ENCODE peak calls at places on chromosome X, in five cellular contexts. W, A, C, T and E are unnamed samples.

GRCh38 chrX:122641136-122641535 is 542.9 kb upstream of the GRIA3 start:
- DNase-seq in W (no peak), A (no peak), C (no peak), T (no peak), E (no peak)

GRCh38 chrX:113929004-113929403 is 654.9 kb upstream of the HTR2C start:
- DNase-seq in W (peak; percentile 89), A (peak; percentile 10), C (peak; percentile 54), T (peak; percentile 92), E (peak; percentile 45)

GRCh38 chrX:46635186-46635585 is 61.6 kb downstream of the CHST7 start:
- DNase-seq in W (no peak), A (no peak), C (no peak), T (no peak), E (no peak)

GRCh38 chrX:116317409-116317808 is 119.0 kb upstream of the SLC6A14 start:
- DNase-seq in W (no peak), A (no peak), C (peak; percentile 56), T (peak; percentile 14), E (no peak)

GRCh38 chrX:152821145-152821765 is 9.3 kb downstream of the CETN2 start:
- DNase-seq in W (peak; percentile 50), A (peak; percentile 32), C (peak; percentile 28), T (peak; percentile 54), E (no peak)

GRCh38 chrX:103614999-103615398 is 7.2 kb downstream of the TCEAL3 start:
- DNase-seq in W (no peak), A (no peak), C (no peak), T (no peak), E (no peak)

GRCh38 chrX:73577368-73577767 is 14.4 kb downstream of the CHIC1 start:
- DNase-seq in W (no peak), A (peak; percentile 75), C (peak; percentile 79), T (peak; percentile 39), E (peak; percentile 21)

GRCh38 chrX:12614266-12614665 is 176.9 kb upstream of the PRPS2 start:
- DNase-seq in W (no peak), A (no peak), C (no peak), T (no peak), E (no peak)

GRCh38 chrX:150966742-150967141 is 16.4 kb upstream of the HMGB3 start:
- DNase-seq in W (no peak), A (no peak), C (no peak), T (no peak), E (no peak)

GRCh38 chrX:48897621-48898306 is at the start of the genes PQBP1 and TIMM17B:
- DNase-seq in W (peak; percentile 94), A (peak; percentile 96), C (peak; percentile 97), T (peak; percentile 98), E (peak; percentile 90)
- H2BK120ac ChIP-seq in W (no peak within 1 kb of the TSS), A (peak within 1 kb of the TSS; percentile 85), C (peak within 1 kb of the TSS; percentile 42), T (no peak within 1 kb of the TSS), E (no peak within 1 kb of the TSS)

DNA sequence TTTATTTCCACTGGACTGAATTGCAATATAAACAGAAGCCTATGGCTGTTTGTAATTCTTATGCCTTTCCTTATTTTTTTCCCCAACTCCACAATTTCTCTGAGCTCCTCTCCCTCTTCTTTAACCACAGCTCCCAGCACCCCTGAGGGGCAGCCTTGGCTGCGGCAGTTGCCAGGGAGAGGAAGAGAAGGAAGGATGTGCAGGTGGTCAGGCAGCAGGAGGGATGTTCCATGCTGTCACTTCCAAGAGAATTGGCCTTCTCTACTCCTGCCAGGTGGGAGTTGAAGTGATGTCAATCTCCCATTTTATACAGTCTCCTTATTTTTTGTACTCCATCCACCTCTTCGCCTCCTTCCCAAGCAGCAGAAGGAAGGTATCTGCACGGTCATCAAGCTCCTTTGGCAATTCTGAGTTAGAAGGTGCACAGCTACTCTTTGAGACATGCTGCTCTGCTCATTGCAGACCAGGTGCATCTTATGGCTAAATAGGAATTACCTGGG is 343.3 kb upstream of the RPS6KA3 start:
- DNase-seq in W (no peak), A (no peak), C (no peak), T (no peak), E (no peak)
- H2BK120ac ChIP-seq in W (no peak overlapping the region), A (no peak overlapping the region), C (no peak overlapping the region), T (no peak overlapping the region), E (no peak overlapping the region)

GRCh38 chrX:72276478-72276953 is 532 bp downstream of the RPS4X start:
- DNase-seq in W (no peak), A (no peak), C (no peak), T (no peak), E (no peak)
- H2BK120ac ChIP-seq in W (no peak overlapping the region), A (no peak overlapping the region), C (peak overlapping the region; percentile 49), T (no peak overlapping the region), E (no peak overlapping the region)

GRCh38 chrX:56817179-56817578 is 88.1 kb downstream of the NBDY start:
- DNase-seq in W (no peak), A (no peak), C (no peak), T (no peak), E (no peak)

GRCh38 chrX:56813318-56813837 is 84.3 kb downstream of the NBDY start:
- DNase-seq in W (peak; percentile 14), A (peak; percentile 31), C (peak; percentile 76), T (peak; percentile 78), E (no peak)

GRCh38 chrX:56811599-56811998 is 82.6 kb downstream of the NBDY start:
- DNase-seq in W (no peak), A (no peak), C (no peak), T (no peak), E (no peak)

DNA sequence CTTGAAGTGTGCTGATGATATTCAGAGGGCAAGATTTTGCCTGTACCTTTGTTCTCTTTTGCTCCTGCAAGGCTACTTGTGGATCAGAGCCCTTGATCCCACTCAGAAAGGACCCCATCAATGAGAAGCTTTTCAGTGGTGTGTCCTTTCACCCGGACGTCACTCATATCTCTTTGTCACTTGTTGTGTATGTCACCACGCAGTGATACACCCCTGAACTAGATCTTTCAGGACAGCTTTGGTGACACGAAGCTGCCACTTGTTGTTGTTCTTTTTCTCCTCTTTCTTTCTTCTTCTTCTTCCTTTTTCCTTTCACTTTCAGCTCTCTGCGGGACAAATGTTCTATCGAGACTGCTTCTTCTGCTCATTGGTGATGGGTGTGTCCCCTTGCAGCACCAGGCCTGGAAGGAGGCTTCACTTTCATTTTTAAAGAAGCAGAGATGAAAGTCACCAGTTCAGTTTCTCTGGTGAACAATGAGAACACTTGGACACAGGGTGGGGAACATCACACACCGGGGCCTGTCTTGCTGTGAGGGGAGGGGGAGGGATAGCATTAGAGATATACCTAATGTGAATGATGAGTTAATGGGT is 83.6 kb downstream of the NBDY start:
- DNase-seq in W (no peak), A (no peak), C (peak; percentile 39), T (no peak), E (no peak)
- H2BK120ac ChIP-seq in W (no peak overlapping the region), A (no peak overlapping the region), C (no peak overlapping the region), T (no peak overlapping the region), E (no peak overlapping the region)

DNA sequence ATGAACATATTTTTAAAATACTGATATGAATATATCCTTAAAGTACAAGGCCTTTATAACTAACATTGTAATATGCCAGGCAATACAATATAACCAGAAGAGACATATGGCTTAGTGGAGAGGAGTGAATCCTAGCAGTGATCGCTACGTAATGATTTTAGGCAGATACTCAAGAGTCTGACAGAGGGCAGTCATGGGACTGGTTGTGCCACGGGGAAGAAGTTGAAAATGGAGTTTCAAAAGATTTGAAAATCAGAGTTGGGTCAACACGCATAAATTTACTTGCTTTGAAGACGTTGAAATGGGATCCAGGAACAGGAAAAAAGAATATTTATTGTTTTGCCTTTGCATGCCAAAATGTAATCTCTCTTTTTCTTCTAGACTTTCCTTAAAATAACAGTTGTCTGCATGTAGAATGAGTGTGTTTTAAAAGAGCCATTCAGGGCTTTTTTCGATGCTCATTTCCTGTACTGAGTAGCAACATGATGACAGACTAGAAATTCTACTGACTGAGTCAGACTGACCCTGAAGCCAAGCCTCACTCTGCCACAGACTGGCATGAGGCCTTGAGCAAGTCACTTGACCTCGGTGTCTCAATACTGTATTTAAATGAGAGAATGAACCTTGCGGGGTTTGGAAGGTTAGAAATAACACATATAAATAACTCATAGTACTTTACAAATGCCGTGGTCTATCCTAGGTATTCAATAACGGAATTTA is 8.1 kb upstream of the SMS start:
- DNase-seq in W (no peak), A (peak; percentile 97), C (peak; percentile 93), T (no peak), E (no peak)
- H2BK120ac ChIP-seq in W (no peak overlapping the region), A (peak overlapping the region; percentile 93), C (no peak overlapping the region), T (no peak overlapping the region), E (no peak overlapping the region)

GRCh38 chrX:1592128-1592862 is 891 bp downstream of the AKAP17A start:
- DNase-seq in W (peak; percentile 66), A (peak; percentile 5), C (peak; percentile 38), T (peak; percentile 69), E (no peak)

GRCh38 chrX:1591102-1591862 is at the start of gene AKAP17A:
- DNase-seq in W (peak; percentile 98), A (peak; percentile 90), C (peak; percentile 91), T (peak; percentile 98), E (peak; percentile 94)

GRCh38 chrX:1587161-1587560 is 4.2 kb upstream of the AKAP17A start:
- DNase-seq in W (no peak), A (no peak), C (no peak), T (no peak), E (no peak)

GRCh38 chrX:1591863-1592127 is 391 bp downstream of the AKAP17A start:
- DNase-seq in W (no peak), A (no peak), C (peak; percentile 23), T (no peak), E (no peak)

GRCh38 chrX:1589356-1590130 is 1.9 kb upstream of the AKAP17A start:
- DNase-seq in W (no peak), A (no peak), C (no peak), T (peak; percentile 22), E (no peak)
- H2BK120ac ChIP-seq in W (no peak overlapping the region), A (no peak overlapping the region), C (no peak overlapping the region), T (no peak overlapping the region), E (no peak overlapping the region)

GRCh38 chrX:29435396-29435795 is 780.0 kb upstream of the MAGEB2 start:
- DNase-seq in W (no peak), A (peak; percentile 37), C (peak; percentile 8), T (no peak), E (no peak)
- H2BK120ac ChIP-seq in W (no peak overlapping the region), A (no peak overlapping the region), C (no peak overlapping the region), T (no peak overlapping the region), E (no peak overlapping the region)

DNA sequence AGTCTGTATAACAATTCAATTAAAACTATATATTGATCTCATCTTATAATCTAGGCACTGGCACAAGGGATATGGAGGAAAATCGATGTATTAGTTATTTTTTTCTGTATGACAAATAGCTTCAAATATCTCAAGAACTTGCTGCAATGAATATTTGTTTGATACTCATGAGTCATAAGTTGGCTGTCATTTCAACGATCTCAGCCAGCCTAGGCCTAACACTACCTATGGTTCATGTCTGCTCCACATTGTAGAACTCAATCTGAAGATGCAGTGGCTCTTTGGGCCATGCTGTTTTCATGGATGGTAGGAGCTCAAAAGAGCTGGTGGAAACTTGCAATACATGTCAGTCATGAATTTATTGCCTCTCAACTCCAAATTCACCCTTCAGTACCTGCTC is 44.7 kb downstream of the MAGEB17 start:
- DNase-seq in W (no peak), A (peak; percentile 33), C (peak; percentile 5), T (no peak), E (no peak)
- H2BK120ac ChIP-seq in W (no peak overlapping the region), A (no peak overlapping the region), C (no peak overlapping the region), T (no peak overlapping the region), E (no peak overlapping the region)